ENCODE peak calls at places on chromosome 16, in seven cellular contexts. F, H, E, Y, L, O and R are unnamed samples.

GRCh38 chr16:88610080-88610479 is 28.3 kb upstream of the IL17C start:
- DNase-seq in H (no peak), L (no peak), O (no peak), E (no peak), Y (no peak), F (no peak), R (no peak)

GRCh38 chr16:85583491-85584181 is 29.5 kb upstream of the GSE1 start:
- DNase-seq in F (no peak), Y (no peak), H (peak), O (peak), E (no peak), L (no peak), R (peak)

GRCh38 chr16:25605381-25605780 is 86.4 kb upstream of the HS3ST4 start:
- DNase-seq in L (no peak), O (no peak), Y (no peak), H (no peak), F (no peak), E (no peak), R (no peak)

GRCh38 chr16:61862221-61862620 is 174.0 kb downstream of the CDH8 start:
- DNase-seq in E (no peak), O (no peak), Y (peak), L (no peak), H (no peak), F (no peak), R (no peak)

GRCh38 chr16:56193951-56194726 is 2.9 kb downstream of the GNAO1 start:
- DNase-seq in H (no peak), Y (peak), O (peak), L (no peak), E (peak), F (peak), R (peak)

GRCh38 chr16:82761858-82762257 is 135.1 kb downstream of the CDH13 start:
- DNase-seq in L (no peak), H (no peak), Y (no peak), O (no peak), F (no peak), E (no peak), R (no peak)

GRCh38 chr16:69123894-69124293 is 8.5 kb downstream of the CHTF8 start:
- DNase-seq in E (no peak), H (no peak), F (peak), Y (no peak), O (peak), L (peak), R (peak)

GRCh38 chr16:85139888-85140339 is 27.6 kb upstream of the CIBAR2 start:
- DNase-seq in E (no peak), L (no peak), O (no peak), F (no peak), H (no peak), Y (no peak), R (no peak)